ENCODE peak calls at places on chromosomes 2 and 18, in four cellular contexts. T is K562, X is HCT116, Y is HepG2. F is an unnamed sample.

GRCh38 chr2:56587456-56587855 is 403.7 kb downstream of the CCDC85A start:
- DNase-seq in T (no peak), X (no peak), Y (no peak), F (no peak)

GRCh38 chr18:44458777-44459176 is 221.9 kb upstream of the SETBP1 start:
- DNase-seq in T (no peak), X (no peak), Y (no peak), F (no peak)

GRCh38 chr2:12714391-12715221 is 2.1 kb upstream of the TRIB2 start:
- DNase-seq in T (no peak), X (no peak), Y (no peak), F (no peak)

GRCh38 chr2:203690110-203691047 is 16.1 kb upstream of the CD28 start:
- DNase-seq in T (no peak), X (no peak), Y (no peak), F (no peak)

GRCh38 chr2:41920812-41921211 is 127.0 kb upstream of the PKDCC start:
- DNase-seq in T (peak), X (no peak), Y (no peak), F (no peak)

GRCh38 chr2:152566034-152566727 is 151.1 kb downstream of the PRPF40A start:
- DNase-seq in T (no peak), X (no peak), Y (no peak), F (no peak)

GRCh38 chr2:160241251-160242137 is 41.4 kb upstream of the ITGB6 start:
- DNase-seq in T (no peak), X (peak), Y (no peak), F (peak)

GRCh38 chr2:88355486-88355885 is 97.0 kb downstream of the FOXI3 start:
- DNase-seq in T (no peak), X (no peak), Y (no peak), F (no peak)

GRCh38 chr2:119827866-119828507 is 68.3 kb downstream of the PTPN4 start:
- DNase-seq in T (no peak), X (no peak), Y (no peak), F (no peak)

GRCh38 chr2:174023591-174024523 is 58.7 kb upstream of the SP3 start:
- DNase-seq in T (no peak), X (peak), Y (peak), F (peak)

GRCh38 chr2:156331572-156332451 is 709 bp downstream of the NR4A2 start:
- DNase-seq in T (peak), X (no peak), Y (no peak), F (peak)

GRCh38 chr2:134072973-134073490 is 180.8 kb upstream of the MGAT5 start:
- DNase-seq in T (no peak), X (no peak), Y (no peak), F (no peak)

GRCh38 chr2:10914272-10914693 is 2.5 kb downstream of the KCNF1 start:
- DNase-seq in T (peak), X (no peak), Y (no peak), F (no peak)

GRCh38 chr2:82027901-82028570 is 1723.5 kb upstream of the LRRTM1 start:
- DNase-seq in T (no peak), X (no peak), Y (no peak), F (no peak)

GRCh38 chr2:85959826-85960225 is 71.0 kb upstream of the ST3GAL5 start:
- DNase-seq in T (no peak), X (no peak), Y (no peak), F (no peak)

GRCh38 chr2:13558368-13558767 is 841.6 kb downstream of the TRIB2 start:
- DNase-seq in T (no peak), X (no peak), Y (peak), F (no peak)

GRCh38 chr2:224155896-224156295 is 116.8 kb upstream of the SERPINE2 start:
- DNase-seq in T (no peak), X (no peak), Y (no peak), F (no peak)

GRCh38 chr2:52881606-52882005 is 886.0 kb upstream of the CHAC2 start:
- DNase-seq in T (no peak), X (peak), Y (no peak), F (no peak)

GRCh38 chr2:145007673-145008263 is 487.8 kb upstream of the ZEB2 start:
- DNase-seq in T (no peak), X (no peak), Y (no peak), F (no peak)

GRCh38 chr18:23519725-23520124 is 16.4 kb downstream of the RMC1 start:
- DNase-seq in T (no peak), X (no peak), Y (no peak), F (no peak)
- TF ChIP-seq ELF1 in T (no peak), X (no peak), Y (no peak), F (no peak)

GRCh38 chr18:49227456-49227855 is 233.0 kb downstream of the DYM start:
- DNase-seq in T (no peak), X (no peak), Y (no peak), F (no peak)
- TF ChIP-seq ELF1 in T (no peak), X (no peak), Y (no peak), F (no peak)

GRCh38 chr2:220373878-220374277 is 746.4 kb downstream of the SLC4A3 start:
- DNase-seq in T (no peak), X (no peak), Y (no peak), F (no peak)
- TF ChIP-seq ELF1 in T (no peak), X (no peak), Y (no peak), F (no peak)

GRCh38 chr2:40528564-40528963 is 76.7 kb upstream of the SLC8A1 start:
- DNase-seq in T (no peak), X (no peak), Y (no peak), F (no peak)
- TF ChIP-seq ELF1 in T (no peak), X (no peak), Y (no peak), F (no peak)